ENCODE peak calls at places on chromosomes 7 and 10, in ten cellular contexts. R is fibroblast of lung; M is prostate gland; N is foreskin fibroblast; U is astrocyte; P is HFF-Myc; Q is CD8-positive, alpha-beta T cell; T is heart right ventricle; C is colonic mucosa; V is lung. F is an unnamed sample.

GRCh38 chr10:26486985-26487850 is 49.1 kb downstream of the APBB1IP start:
- DNase-seq in Q (peak), N (peak), V (no peak), M (no peak), P (peak), T (no peak), R (peak), U (peak), C (no peak), F (peak)

GRCh38 chr10:21675157-21675796 is 141.2 kb downstream of the MLLT10 start:
- DNase-seq in P (no peak), U (peak), T (no peak), N (peak), R (peak), C (peak), M (no peak), V (no peak), Q (no peak), F (peak)

GRCh38 chr7:100836812-100837098 is 9.4 kb upstream of the EPHB4 start:
- DNase-seq in M (no peak), V (no peak), T (no peak), P (no peak), N (no peak), C (no peak), U (no peak), R (no peak), Q (no peak), F (no peak)

GRCh38 chr7:130982160-130982638 is 248.2 kb upstream of the KLF14 start:
- DNase-seq in P (no peak), N (peak), R (peak), V (no peak), C (no peak), U (peak), M (no peak), Q (no peak), T (no peak), F (peak)

GRCh38 chr7:139118803-139119485 is 9.4 kb upstream of the ZC3HAV1 start:
- DNase-seq in N (no peak), C (peak), R (peak), T (no peak), Q (no peak), V (no peak), U (peak), P (no peak), M (no peak), F (peak)

GRCh38 chr10:44313706-44314307 is 71.1 kb downstream of the CXCL12 start:
- DNase-seq in N (no peak), U (no peak), T (no peak), M (no peak), C (no peak), V (no peak), Q (no peak), R (no peak), P (no peak), F (no peak)

GRCh38 chr7:45593121-45593541 is 19.0 kb downstream of the ADCY1 start:
- DNase-seq in U (no peak), M (no peak), R (no peak), V (no peak), P (no peak), N (no peak), Q (no peak), C (peak), T (no peak), F (no peak)

GRCh38 chr10:91137011-91137643 is 83.3 kb upstream of the PCGF5 start:
- DNase-seq in Q (no peak), U (no peak), T (no peak), V (no peak), C (no peak), M (no peak), P (no peak), N (no peak), R (no peak), F (no peak)

GRCh38 chr7:134648456-134648855 is 1.8 kb downstream of the BPGM start:
- DNase-seq in C (no peak), Q (no peak), T (no peak), P (no peak), U (no peak), V (no peak), R (no peak), M (no peak), N (no peak), F (no peak)

GRCh38 chr10:110865184-110865803 is 6.4 kb upstream of the PDCD4 start:
- DNase-seq in R (peak), U (peak), Q (no peak), P (no peak), N (peak), T (no peak), M (peak), V (no peak), C (peak), F (peak)

GRCh38 chr10:129605986-129606518 is 139.0 kb downstream of the MGMT start:
- DNase-seq in T (no peak), C (no peak), Q (no peak), M (no peak), U (no peak), P (no peak), V (no peak), R (no peak), N (no peak), F (no peak)
- H3K4me3 ChIP-seq in T (no peak), C (no peak), Q (no peak), M (no peak), U (no peak), P (no peak), V (no peak), R (no peak), N (no peak), F (no peak)

GRCh38 chr10:52818019-52818418 is 45.4 kb upstream of the MBL2 start:
- DNase-seq in V (no peak), M (no peak), U (peak), R (peak), P (peak), C (no peak), Q (no peak), T (no peak), N (peak), F (peak)
- TF ChIP-seq CTCF in V (no peak), M (no peak), U (peak), R (peak), P (peak), C (no peak), Q (no peak), T (peak), N (peak), F (peak)

GRCh38 chr10:99341860-99342517 is 12.8 kb downstream of the CNNM1 start:
- DNase-seq in R (peak), V (no peak), M (no peak), U (peak), N (no peak), C (no peak), Q (no peak), P (no peak), T (no peak), F (peak)
- H3K4me3 ChIP-seq in R (no peak), V (no peak), M (no peak), U (no peak), N (no peak), C (no peak), Q (no peak), P (no peak), T (no peak), F (no peak)

DNA sequence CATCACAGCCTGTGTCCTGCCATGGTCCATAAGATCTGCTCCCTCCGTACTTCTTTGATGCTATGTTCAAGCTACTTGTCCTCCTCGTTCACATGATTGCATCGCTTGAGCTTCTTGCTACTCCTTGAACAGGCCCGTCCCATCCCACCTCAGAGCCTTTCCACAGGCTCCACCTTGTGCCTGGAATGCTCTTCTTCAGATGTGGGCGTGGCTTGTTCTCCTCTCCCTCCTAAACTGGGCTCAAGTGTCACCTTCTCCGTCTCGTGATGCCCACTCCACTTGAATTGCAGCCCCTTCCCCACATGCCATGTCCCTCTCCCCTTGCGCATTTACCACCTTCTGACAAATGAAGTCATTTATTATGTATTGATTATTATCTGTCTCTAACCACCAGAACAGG is 124.5 kb downstream of the PLPP4 start:
- DNase-seq in T (no peak), U (no peak), V (no peak), M (no peak), N (no peak), Q (no peak), C (no peak), P (no peak), R (no peak), F (no peak)
- TF ChIP-seq CTCF in T (no peak), U (no peak), V (no peak), M (no peak), N (no peak), Q (no peak), C (no peak), P (no peak), R (no peak), F (no peak)

GRCh38 chr10:123156091-123156490 is 1.9 kb downstream of the BUB3 start:
- DNase-seq in P (no peak), V (no peak), R (no peak), C (no peak), N (peak), T (no peak), U (peak), Q (no peak), M (no peak), F (peak)

GRCh38 chr10:123158682-123159081 is 4.5 kb downstream of the BUB3 start:
- DNase-seq in V (no peak), T (no peak), N (no peak), C (no peak), M (no peak), U (no peak), R (no peak), P (no peak), Q (no peak), F (no peak)

GRCh38 chr10:123154943-123155505 is 822 bp downstream of the BUB3 start:
- DNase-seq in N (peak), Q (no peak), U (peak), V (no peak), R (peak), P (peak), T (no peak), C (no peak), M (no peak), F (peak)

GRCh38 chr10:123154092-123154942 is at the start of gene BUB3:
- DNase-seq in P (peak), M (peak), T (peak), R (peak), V (peak), U (peak), Q (peak), C (peak), N (peak), F (peak)

DNA sequence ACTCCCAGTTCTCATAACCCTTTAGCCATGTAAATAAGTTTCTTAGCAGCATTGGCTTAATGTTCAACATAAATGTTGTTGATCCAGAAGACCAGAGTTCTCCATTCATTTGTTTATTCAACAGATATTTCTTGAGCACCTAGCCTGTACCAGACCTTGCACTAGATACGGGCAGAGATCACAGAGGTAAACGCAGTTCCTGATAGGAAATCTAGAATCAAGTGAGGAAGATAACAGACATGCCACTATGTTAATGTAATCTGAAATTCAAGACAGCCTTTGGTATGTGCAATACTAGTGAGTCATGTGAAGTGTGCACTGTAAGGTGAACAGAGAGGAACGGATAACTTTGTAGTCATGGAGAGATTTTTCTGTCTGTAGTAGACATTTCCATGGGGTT is 3.0 kb downstream of the BUB3 start:
- DNase-seq in C (no peak), T (no peak), Q (no peak), N (no peak), R (peak), V (no peak), P (no peak), M (no peak), U (peak), F (peak)
- H3K4me3 ChIP-seq in C (no peak), T (no peak), Q (no peak), N (no peak), R (no peak), V (no peak), P (peak), M (no peak), U (peak), F (no peak)

GRCh38 chr7:52720856-52721255 is 314.6 kb upstream of the POM121L12 start:
- DNase-seq in U (no peak), T (no peak), V (no peak), N (no peak), M (no peak), C (no peak), P (no peak), R (no peak), Q (no peak), F (no peak)
- TF ChIP-seq CTCF in U (no peak), T (no peak), V (no peak), N (no peak), M (no peak), C (no peak), P (no peak), R (no peak), Q (no peak), F (no peak)

GRCh38 chr10:6409982-6410694 is 169.9 kb downstream of the PRKCQ start:
- DNase-seq in T (no peak), M (no peak), P (no peak), U (peak), V (no peak), R (peak), C (peak), Q (peak), N (peak), F (peak)
- H3K4me3 ChIP-seq in T (no peak), M (no peak), P (no peak), U (no peak), V (no peak), R (no peak), C (no peak), Q (no peak), N (no peak), F (no peak)

GRCh38 chr10:4772202-4772570 is 53.8 kb upstream of the AKR1E2 start:
- DNase-seq in M (no peak), V (no peak), T (no peak), R (no peak), U (no peak), N (no peak), C (no peak), P (no peak), Q (no peak), F (no peak)

GRCh38 chr10:4766449-4766848 is 59.6 kb upstream of the AKR1E2 start:
- DNase-seq in M (no peak), N (peak), P (no peak), Q (no peak), C (no peak), T (no peak), U (no peak), R (peak), V (no peak), F (peak)

GRCh38 chr10:4771554-4772201 is 54.3 kb upstream of the AKR1E2 start:
- DNase-seq in Q (no peak), P (no peak), C (no peak), M (no peak), U (peak), N (peak), R (peak), V (no peak), T (no peak), F (peak)

GRCh38 chr10:4767033-4767814 is 58.8 kb upstream of the AKR1E2 start:
- DNase-seq in M (peak), V (no peak), C (peak), Q (no peak), T (no peak), P (peak), N (peak), R (peak), U (peak), F (peak)

DNA sequence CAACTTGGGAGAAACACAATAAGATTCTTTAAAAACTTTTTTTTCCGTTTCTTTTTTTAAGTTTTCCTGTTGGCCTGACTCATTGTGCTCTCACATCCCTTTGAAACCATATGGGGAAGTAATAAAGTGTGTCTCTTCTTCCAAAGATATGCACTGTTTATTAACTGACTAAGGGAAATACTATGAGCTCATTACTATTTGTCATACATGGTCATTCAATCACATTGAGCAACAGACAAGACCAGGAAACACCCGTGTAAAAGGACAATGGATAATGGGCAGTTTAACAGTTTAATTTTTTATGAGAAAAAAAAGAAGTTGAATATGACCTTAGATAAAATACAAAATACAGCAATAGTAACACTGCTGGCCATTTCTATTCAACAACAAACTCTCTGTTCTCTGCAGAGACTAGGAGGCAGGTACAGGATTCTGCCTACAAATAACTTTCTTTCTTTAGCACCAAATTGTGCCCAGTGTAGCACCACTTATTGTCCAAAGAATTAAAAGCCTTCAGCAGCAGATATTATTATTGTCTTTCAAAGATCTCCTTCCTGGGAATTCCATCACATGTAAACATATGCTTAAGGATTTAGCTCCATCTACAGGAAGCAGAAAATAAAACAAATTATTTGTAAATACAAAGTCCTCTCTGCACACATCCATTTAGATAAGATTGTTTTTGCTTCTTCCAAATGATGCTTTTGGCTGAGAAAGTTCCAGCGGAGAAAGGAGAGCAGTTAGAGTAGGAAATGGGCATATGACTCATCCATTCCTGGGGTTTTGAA is 55.0 kb upstream of the AKR1E2 start:
- DNase-seq in V (no peak), P (peak), C (no peak), R (peak), M (no peak), U (peak), N (peak), Q (no peak), T (no peak), F (peak)
- TF ChIP-seq CTCF in V (no peak), P (no peak), C (no peak), R (peak), M (no peak), U (peak), N (no peak), Q (no peak), T (peak), F (peak)

GRCh38 chr10:61836888-61837747 is 64.4 kb upstream of the ARID5B start:
- DNase-seq in N (peak), M (no peak), V (no peak), C (no peak), R (peak), Q (no peak), U (peak), T (no peak), P (peak), F (peak)
- H3K4me3 ChIP-seq in N (peak), M (no peak), V (no peak), C (no peak), R (no peak), Q (no peak), U (peak), T (no peak), P (no peak), F (no peak)

GRCh38 chr10:132369636-132370185 is 27.3 kb upstream of the PWWP2B start:
- DNase-seq in N (no peak), T (no peak), U (no peak), V (no peak), P (no peak), Q (no peak), R (no peak), M (no peak), C (no peak), F (no peak)

GRCh38 chr10:132372516-132373095 is 24.4 kb upstream of the PWWP2B start:
- DNase-seq in C (no peak), U (no peak), N (no peak), Q (no peak), M (no peak), P (no peak), R (no peak), T (no peak), V (no peak), F (no peak)

GRCh38 chr10:132373241-132373955 is 23.6 kb upstream of the PWWP2B start:
- DNase-seq in U (no peak), C (no peak), R (no peak), V (no peak), M (no peak), T (no peak), N (no peak), Q (no peak), P (no peak), F (no peak)

GRCh38 chr10:132370426-132371340 is 26.3 kb upstream of the PWWP2B start:
- DNase-seq in Q (no peak), C (no peak), T (no peak), R (no peak), U (no peak), P (no peak), M (no peak), N (no peak), V (no peak), F (no peak)

DNA sequence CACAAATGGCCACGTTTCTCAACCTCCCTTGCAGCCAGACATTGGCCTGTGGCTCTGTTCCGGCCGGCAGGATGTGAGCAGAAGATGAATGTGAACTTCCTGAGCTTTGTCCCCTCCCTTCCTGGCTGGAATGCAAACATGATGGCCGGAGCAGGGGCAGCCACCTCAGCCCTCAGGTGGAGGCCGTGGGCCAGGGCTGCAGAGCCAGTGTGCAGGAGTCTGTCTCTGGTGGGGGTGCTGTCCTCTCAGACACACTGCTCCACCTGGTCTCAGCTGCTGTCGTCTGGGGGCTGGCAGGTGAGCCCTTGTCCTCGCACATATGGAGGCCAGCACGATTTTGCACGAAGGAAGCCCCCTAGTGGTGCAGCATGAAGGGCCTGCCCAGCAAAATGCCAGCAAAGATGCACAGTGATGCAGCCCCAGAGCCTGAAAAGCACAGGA is 25.3 kb upstream of the PWWP2B start:
- DNase-seq in R (no peak), M (no peak), N (no peak), C (no peak), U (no peak), V (no peak), T (no peak), Q (no peak), P (no peak), F (no peak)
- TF ChIP-seq CTCF in R (peak), M (no peak), N (peak), C (no peak), U (peak), V (no peak), T (no peak), Q (no peak), P (peak), F (peak)